ENCODE peak calls at places on chromosomes 3 and 15, in five cellular contexts. W, O, R, V and A are unnamed samples.

GRCh38 chr3:126704494-126705214 is 614 bp downstream of the CHCHD6 start:
- DNase-seq in W (peak), O (peak), R (no peak), V (no peak), A (no peak)

GRCh38 chr3:195093731-195094130 is 177.2 kb downstream of the XXYLT1 start:
- DNase-seq in W (no peak), O (no peak), R (no peak), V (no peak), A (no peak)

GRCh38 chr3:38723569-38724391 is 74.3 kb upstream of the SCN5A start:
- DNase-seq in W (no peak), O (no peak), R (no peak), V (no peak), A (no peak)

GRCh38 chr3:13950042-13950441 is 70.2 kb upstream of the WNT7A start:
- DNase-seq in W (no peak), O (no peak), R (no peak), V (no peak), A (no peak)

GRCh38 chr15:37135225-37135624 is 34.9 kb upstream of the MEIS2 start:
- DNase-seq in W (peak), O (no peak), R (no peak), V (no peak), A (no peak)

GRCh38 chr3:169578381-169578780 is 85.1 kb downstream of the MECOM start:
- DNase-seq in W (no peak), O (no peak), R (no peak), V (no peak), A (no peak)

GRCh38 chr15:91953432-91953831 is 99.9 kb downstream of the SLCO3A1 start:
- DNase-seq in W (no peak), O (no peak), R (no peak), V (no peak), A (peak)

GRCh38 chr15:70582143-70582945 is 181.0 kb downstream of the UACA start:
- DNase-seq in W (peak), O (peak), R (no peak), V (peak), A (no peak)

GRCh38 chr3:38544926-38545325 is 48.8 kb downstream of the EXOG start:
- DNase-seq in W (no peak), O (no peak), R (no peak), V (no peak), A (no peak)

GRCh38 chr3:143443851-143444331 is 324.3 kb downstream of the CHST2 start:
- DNase-seq in W (peak), O (peak), R (no peak), V (peak), A (peak)

GRCh38 chr3:134640872-134641470 is 9.9 kb downstream of the KY start:
- DNase-seq in W (peak), O (peak), R (peak), V (peak), A (peak)

DNA sequence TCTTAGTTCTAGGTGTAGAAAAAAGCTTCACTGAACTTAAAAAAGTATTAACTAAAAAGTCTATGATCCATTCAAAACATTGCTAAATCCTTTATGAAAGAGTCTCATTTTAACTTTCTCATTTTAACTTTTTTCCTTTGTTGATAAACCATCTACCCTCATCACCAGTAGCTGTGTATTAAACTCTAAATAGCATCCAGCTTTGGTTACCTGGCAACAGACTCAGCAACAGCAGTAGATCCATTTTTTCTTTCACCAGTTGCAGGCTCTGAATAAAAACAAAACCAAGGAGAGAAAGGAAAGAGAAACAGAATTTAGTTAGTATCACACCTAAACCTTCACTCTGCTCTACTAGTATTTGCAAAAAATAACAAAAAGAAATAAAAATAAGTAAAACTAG is 51.6 kb downstream of the TP53BP1 start:
- DNase-seq in W (peak), O (peak), R (no peak), V (peak), A (no peak)
- H3K9ac ChIP-seq in W (peak), O (peak), R (no peak), V (no peak), A (no peak)

DNA sequence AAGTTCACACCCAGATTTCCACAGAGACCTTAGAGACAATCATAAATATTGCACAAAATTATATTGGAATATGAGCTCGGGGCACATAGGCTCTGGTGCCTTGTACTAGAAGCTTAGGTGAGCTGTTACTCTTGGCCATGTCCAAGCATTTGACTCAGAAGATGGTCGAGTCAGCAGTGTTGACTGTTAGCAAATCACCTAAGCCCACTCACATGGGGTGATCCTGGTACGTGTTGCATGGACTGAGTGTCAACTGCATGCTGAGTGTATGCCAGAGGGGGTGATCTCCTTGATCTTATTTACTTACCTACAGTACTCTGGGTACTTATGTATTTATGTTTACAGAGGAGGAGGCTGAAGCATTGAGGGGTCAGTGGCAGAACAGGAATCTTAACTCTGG is 14.0 kb downstream of the SMAD3 start:
- DNase-seq in W (peak), O (no peak), R (no peak), V (peak), A (no peak)
- H3K9ac ChIP-seq in W (no peak), O (no peak), R (peak), V (no peak), A (no peak)

GRCh38 chr15:62637498-62637897 is 405.0 kb upstream of the TPM1 start:
- DNase-seq in W (no peak), O (no peak), R (no peak), V (no peak), A (no peak)
- H3K9ac ChIP-seq in W (no peak), O (no peak), R (no peak), V (no peak), A (peak)

GRCh38 chr3:23165571-23165970 is 37.6 kb upstream of the UBE2E2 start:
- DNase-seq in W (no peak), O (no peak), R (no peak), V (no peak), A (no peak)
- H3K9ac ChIP-seq in W (no peak), O (no peak), R (no peak), V (no peak), A (no peak)

GRCh38 chr15:63889831-63890230 is 56.1 kb upstream of the HERC1 start:
- DNase-seq in W (no peak), O (no peak), R (no peak), V (no peak), A (no peak)
- H3K9ac ChIP-seq in W (no peak), O (no peak), R (no peak), V (no peak), A (no peak)

DNA sequence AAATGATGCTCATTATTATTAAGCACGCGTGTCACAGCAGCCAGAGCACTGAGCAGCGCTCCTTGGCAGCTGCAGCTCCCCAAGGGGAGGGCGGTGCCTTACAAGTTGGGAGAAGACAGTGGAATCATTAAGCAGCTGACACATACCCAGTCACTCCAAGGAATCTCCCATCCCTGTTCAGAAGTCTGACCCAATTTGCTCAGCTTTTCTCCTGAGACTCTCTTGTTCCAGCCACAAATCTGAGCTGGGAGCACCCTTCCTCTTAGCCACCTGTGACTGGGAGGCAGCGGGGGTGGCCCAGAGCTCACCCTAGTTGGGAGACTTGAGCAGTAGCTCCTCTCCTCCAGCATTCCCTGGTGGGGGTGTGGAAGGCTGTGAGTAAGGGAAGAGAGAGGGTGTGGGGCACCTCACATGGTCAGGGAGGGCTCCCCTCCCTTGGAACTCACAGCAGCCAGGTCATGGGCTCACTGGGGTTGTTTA is 64.3 kb downstream of the DUT start:
- DNase-seq in W (peak), O (peak), R (no peak), V (peak), A (no peak)
- H3K9ac ChIP-seq in W (peak), O (peak), R (no peak), V (no peak), A (no peak)

GRCh38 chr3:129001101-129001816 is at the start of gene EFCC1:
- DNase-seq in W (peak), O (peak), R (peak), V (no peak), A (peak)

GRCh38 chr3:129001817-129002572 is 891 bp downstream of the EFCC1 start:
- DNase-seq in W (peak), O (peak), R (peak), V (no peak), A (no peak)

GRCh38 chr3:129002573-129003569 is 1.8 kb downstream of the EFCC1 start:
- DNase-seq in W (no peak), O (no peak), R (no peak), V (no peak), A (no peak)

GRCh38 chr3:128999104-128999503 is 2.0 kb upstream of the EFCC1 start:
- DNase-seq in W (no peak), O (no peak), R (no peak), V (no peak), A (no peak)

DNA sequence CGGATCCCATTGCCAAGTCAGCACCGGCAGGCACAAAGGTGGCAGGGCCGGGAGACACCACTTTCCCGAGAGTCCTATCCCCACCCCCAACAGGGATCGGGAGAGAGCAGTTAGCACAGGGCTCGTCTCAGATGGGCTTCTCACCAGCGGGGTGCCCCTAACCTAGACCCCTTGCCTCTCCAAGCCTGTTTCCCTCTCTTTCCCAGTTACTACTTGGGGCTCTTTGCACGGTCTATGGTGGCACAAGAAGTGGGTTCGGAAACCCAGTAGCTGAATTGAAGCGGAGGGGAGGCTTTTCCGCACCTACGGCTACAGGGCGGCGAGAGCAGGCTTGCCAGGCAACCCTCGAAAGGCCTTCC is 383 bp upstream of the EFCC1 start:
- DNase-seq in W (no peak), O (no peak), R (no peak), V (no peak), A (no peak)
- H3K9ac ChIP-seq in W (no peak), O (no peak), R (peak), V (no peak), A (peak)

GRCh38 chr3:64685800-64686445 is 1.9 kb downstream of the ADAMTS9 start:
- DNase-seq in W (peak), O (peak), R (peak), V (peak), A (peak)

GRCh38 chr3:64687381-64687780 is 419 bp downstream of the ADAMTS9 start:
- DNase-seq in W (no peak), O (no peak), R (no peak), V (no peak), A (peak)

GRCh38 chr3:64687781-64688515 is at the start of gene ADAMTS9:
- DNase-seq in W (peak), O (peak), R (peak), V (peak), A (peak)

GRCh38 chr3:64685331-64685799 is 2.4 kb downstream of the ADAMTS9 start:
- DNase-seq in W (peak), O (peak), R (no peak), V (peak), A (peak)

DNA sequence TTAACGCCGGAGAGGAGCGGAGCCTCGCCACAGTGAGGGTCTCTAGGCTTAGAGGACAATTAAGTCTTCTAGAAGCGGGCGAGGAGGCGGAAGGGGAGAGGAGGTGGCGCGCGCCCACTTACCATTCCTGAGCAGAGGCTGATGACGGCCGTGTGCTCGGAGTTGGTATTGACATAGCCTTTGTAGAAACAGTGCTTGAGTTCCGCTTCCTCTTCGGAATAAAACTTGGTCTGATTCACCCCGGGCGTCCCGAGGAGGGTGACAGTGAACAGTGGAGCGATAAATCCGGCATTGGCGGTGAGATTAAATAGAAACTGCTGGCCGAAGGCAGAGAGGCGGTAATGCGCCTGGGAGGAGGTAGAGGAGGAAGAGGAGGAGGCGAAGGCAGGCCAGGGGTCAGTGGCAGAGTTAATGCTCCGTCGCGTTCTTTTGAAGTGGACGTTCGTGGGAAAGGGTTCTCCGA is 1.3 kb downstream of the ADAMTS9 start:
- DNase-seq in W (peak), O (no peak), R (peak), V (peak), A (peak)
- H3K9ac ChIP-seq in W (peak), O (peak), R (peak), V (peak), A (peak)

DNA sequence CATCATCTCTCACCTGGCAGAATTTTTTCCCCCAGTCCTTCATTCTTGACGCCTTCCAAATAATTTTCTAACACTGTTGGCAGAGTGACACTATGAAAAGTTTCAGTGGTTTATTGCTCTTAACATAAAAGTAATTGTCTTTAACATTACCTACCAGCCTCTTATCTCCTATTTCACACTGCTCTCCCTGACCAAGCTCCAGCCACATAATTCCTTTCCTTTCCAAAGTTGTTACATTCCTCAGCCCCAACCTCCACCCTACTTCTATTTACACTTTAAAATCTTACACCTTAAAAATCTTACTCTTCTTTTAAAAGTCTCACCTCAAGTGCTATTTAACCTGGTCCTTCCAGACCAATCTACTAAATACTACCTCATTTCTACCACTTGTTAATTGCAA is 2.8 kb downstream of the DPPA4 start:
- DNase-seq in W (no peak), O (no peak), R (no peak), V (no peak), A (no peak)
- H3K9ac ChIP-seq in W (no peak), O (no peak), R (no peak), V (no peak), A (no peak)